ENCODE peak calls at places on chromosomes 6 and 20, in ten cellular contexts. One of them, this sample, is unnamed.

GRCh38 chr20:48845721-48846306 is 18.0 kb upstream of the PREX1 start:
- DNase-seq in fibroblast of pulmonary artery: peak
- DNase-seq in neural crest cell: no peak
- DNase-seq in cerebellar nuclear complex: no peak
- DNase-seq in ACHN: no peak
- DNase-seq in cardiac muscle cell: no peak
- DNase-seq in NCI-H774: no peak
- DNase-seq in thoracic aorta: no peak
- DNase-seq in hepatic stellate cell: no peak
- DNase-seq in dorsolateral prefrontal cortex: no peak
- DNase-seq in this sample: no peak

GRCh38 chr20:11551491-11551890 is 366.2 kb upstream of the BTBD3 start:
- DNase-seq in fibroblast of pulmonary artery: no peak
- DNase-seq in neural crest cell: no peak
- DNase-seq in cerebellar nuclear complex: no peak
- DNase-seq in ACHN: no peak
- DNase-seq in cardiac muscle cell: no peak
- DNase-seq in NCI-H774: no peak
- DNase-seq in thoracic aorta: no peak
- DNase-seq in hepatic stellate cell: no peak
- DNase-seq in dorsolateral prefrontal cortex: no peak
- DNase-seq in this sample: no peak

GRCh38 chr6:113924199-113924791 is 46.7 kb downstream of the HDAC2 start:
- DNase-seq in fibroblast of pulmonary artery: no peak
- DNase-seq in neural crest cell: no peak
- DNase-seq in cerebellar nuclear complex: no peak
- DNase-seq in ACHN: no peak
- DNase-seq in cardiac muscle cell: no peak
- DNase-seq in NCI-H774: no peak
- DNase-seq in thoracic aorta: no peak
- DNase-seq in hepatic stellate cell: no peak
- DNase-seq in dorsolateral prefrontal cortex: no peak
- DNase-seq in this sample: no peak

GRCh38 chr6:128882991-128883571 is at the start of gene LAMA2:
- DNase-seq in fibroblast of pulmonary artery: peak
- DNase-seq in neural crest cell: peak
- DNase-seq in cerebellar nuclear complex: no peak
- DNase-seq in ACHN: peak
- DNase-seq in cardiac muscle cell: peak
- DNase-seq in NCI-H774: no peak
- DNase-seq in thoracic aorta: peak
- DNase-seq in hepatic stellate cell: peak
- DNase-seq in dorsolateral prefrontal cortex: peak
- DNase-seq in this sample: no peak

GRCh38 chr6:98824163-98824906 is 10.0 kb upstream of the POU3F2 start:
- DNase-seq in fibroblast of pulmonary artery: no peak
- DNase-seq in neural crest cell: peak
- DNase-seq in cerebellar nuclear complex: no peak
- DNase-seq in ACHN: no peak
- DNase-seq in cardiac muscle cell: no peak
- DNase-seq in NCI-H774: no peak
- DNase-seq in thoracic aorta: no peak
- DNase-seq in hepatic stellate cell: no peak
- DNase-seq in dorsolateral prefrontal cortex: no peak
- DNase-seq in this sample: no peak

GRCh38 chr20:58233881-58234528 is 5.6 kb upstream of the ANKRD60 start:
- DNase-seq in fibroblast of pulmonary artery: no peak
- DNase-seq in neural crest cell: peak
- DNase-seq in cerebellar nuclear complex: no peak
- DNase-seq in ACHN: peak
- DNase-seq in cardiac muscle cell: peak
- DNase-seq in NCI-H774: no peak
- DNase-seq in thoracic aorta: no peak
- DNase-seq in hepatic stellate cell: peak
- DNase-seq in dorsolateral prefrontal cortex: no peak
- DNase-seq in this sample: peak

GRCh38 chr6:26394289-26394688 is 7.8 kb upstream of the BTN3A1 start:
- DNase-seq in fibroblast of pulmonary artery: peak
- DNase-seq in neural crest cell: no peak
- DNase-seq in cerebellar nuclear complex: no peak
- DNase-seq in ACHN: peak
- DNase-seq in cardiac muscle cell: peak
- DNase-seq in NCI-H774: no peak
- DNase-seq in thoracic aorta: no peak
- DNase-seq in hepatic stellate cell: peak
- DNase-seq in dorsolateral prefrontal cortex: no peak
- DNase-seq in this sample: no peak

GRCh38 chr6:4756247-4756646 is 20.0 kb upstream of the CDYL start:
- DNase-seq in fibroblast of pulmonary artery: no peak
- DNase-seq in neural crest cell: no peak
- DNase-seq in cerebellar nuclear complex: no peak
- DNase-seq in ACHN: no peak
- DNase-seq in cardiac muscle cell: no peak
- DNase-seq in NCI-H774: no peak
- DNase-seq in thoracic aorta: no peak
- DNase-seq in hepatic stellate cell: no peak
- DNase-seq in dorsolateral prefrontal cortex: no peak
- DNase-seq in this sample: no peak

GRCh38 chr6:119481981-119482380 is 132.4 kb upstream of the MAN1A1 start:
- DNase-seq in fibroblast of pulmonary artery: no peak
- DNase-seq in neural crest cell: no peak
- DNase-seq in cerebellar nuclear complex: no peak
- DNase-seq in ACHN: no peak
- DNase-seq in cardiac muscle cell: no peak
- DNase-seq in NCI-H774: no peak
- DNase-seq in thoracic aorta: no peak
- DNase-seq in hepatic stellate cell: no peak
- DNase-seq in dorsolateral prefrontal cortex: no peak
- DNase-seq in this sample: no peak

GRCh38 chr20:3420211-3420707 is 12.8 kb upstream of the DNAAF9 start:
- DNase-seq in fibroblast of pulmonary artery: peak
- DNase-seq in neural crest cell: no peak
- DNase-seq in cerebellar nuclear complex: no peak
- DNase-seq in ACHN: no peak
- DNase-seq in cardiac muscle cell: peak
- DNase-seq in NCI-H774: no peak
- DNase-seq in thoracic aorta: peak
- DNase-seq in hepatic stellate cell: no peak
- DNase-seq in dorsolateral prefrontal cortex: no peak
- DNase-seq in this sample: no peak

GRCh38 chr6:139395891-139396299 is 21.4 kb upstream of the CITED2 start:
- DNase-seq in fibroblast of pulmonary artery: no peak
- DNase-seq in neural crest cell: no peak
- DNase-seq in cerebellar nuclear complex: no peak
- DNase-seq in ACHN: no peak
- DNase-seq in cardiac muscle cell: no peak
- DNase-seq in NCI-H774: no peak
- DNase-seq in thoracic aorta: no peak
- DNase-seq in hepatic stellate cell: no peak
- DNase-seq in dorsolateral prefrontal cortex: no peak
- DNase-seq in this sample: no peak

GRCh38 chr20:9241232-9241692 is 172.4 kb downstream of the PLCB4 start:
- DNase-seq in fibroblast of pulmonary artery: peak
- DNase-seq in neural crest cell: no peak
- DNase-seq in cerebellar nuclear complex: no peak
- DNase-seq in ACHN: peak
- DNase-seq in cardiac muscle cell: peak
- DNase-seq in NCI-H774: no peak
- DNase-seq in thoracic aorta: no peak
- DNase-seq in hepatic stellate cell: no peak
- DNase-seq in dorsolateral prefrontal cortex: no peak
- DNase-seq in this sample: peak

GRCh38 chr6:53250137-53250760 is 98.5 kb downstream of the ELOVL5 start:
- DNase-seq in fibroblast of pulmonary artery: no peak
- DNase-seq in neural crest cell: no peak
- DNase-seq in cerebellar nuclear complex: no peak
- DNase-seq in ACHN: peak
- DNase-seq in cardiac muscle cell: no peak
- DNase-seq in NCI-H774: no peak
- DNase-seq in thoracic aorta: no peak
- DNase-seq in hepatic stellate cell: no peak
- DNase-seq in dorsolateral prefrontal cortex: no peak
- DNase-seq in this sample: peak